ENCODE peak calls at places on chromosomes 2 and 18, in eight cellular contexts. S is K562, I is stomach, B is spleen, M is suprapubic skin, X is body of pancreas, L is heart left ventricle, K is A549. W is an unnamed sample.
A peak's percentile ranks its signal among the peaks of the same experiment; 100 is the strongest.

GRCh38 chr18:24923138-24923537 is 428.8 kb downstream of the ZNF521 start:
- DNase-seq in S (no peak), I (no peak), B (no peak), K (no peak), L (no peak), X (no peak), M (no peak), W (no peak)

GRCh38 chr18:11136241-11136640 is 13.1 kb downstream of the PIEZO2 start:
- DNase-seq in I (no peak), M (no peak), X (no peak), K (no peak), B (no peak), L (no peak), S (no peak), W (no peak)

GRCh38 chr2:240585101-240585500 is 1.4 kb upstream of the CAPN10 start:
- DNase-seq in S (no peak), K (no peak), M (no peak), B (peak; percentile 79), X (no peak), I (no peak), L (no peak), W (no peak)

GRCh38 chr2:160920791-160921303 is 239.4 kb upstream of the TANK start:
- DNase-seq in L (peak; percentile 58), B (no peak), X (peak; percentile 25), S (no peak), M (no peak), I (no peak), K (no peak), W (no peak)

GRCh38 chr2:2286592-2286991 is 44.5 kb downstream of the MYT1L start:
- DNase-seq in X (no peak), S (no peak), K (no peak), I (no peak), M (no peak), L (no peak), B (no peak), W (no peak)

GRCh38 chr2:44943693-44944101 is 2.2 kb downstream of the SIX3 start:
- DNase-seq in X (no peak), K (no peak), I (no peak), L (no peak), S (no peak), M (no peak), B (peak; percentile 46), W (no peak)

GRCh38 chr18:79136742-79137141 is 67.5 kb downstream of the ATP9B start:
- DNase-seq in M (no peak), S (no peak), K (no peak), I (no peak), L (no peak), B (no peak), X (no peak), W (no peak)

GRCh38 chr2:96157649-96158553 is 12.7 kb upstream of the DUSP2 start:
- DNase-seq in I (no peak), K (no peak), M (no peak), X (peak; percentile 13), B (peak; percentile 90), S (peak; percentile 87), L (no peak), W (no peak)

GRCh38 chr2:216298719-216299118 is 73.6 kb downstream of the MARCHF4 start:
- DNase-seq in I (no peak), M (no peak), K (peak; percentile 38), X (no peak), L (no peak), S (no peak), B (no peak), W (peak; percentile 56)

GRCh38 chr2:203928849-203929248 is 7.7 kb upstream of the ICOS start:
- DNase-seq in B (no peak), M (no peak), L (no peak), S (no peak), K (no peak), I (no peak), X (no peak), W (no peak)

GRCh38 chr2:86301010-86301409 is 36.4 kb downstream of the REEP1 start:
- DNase-seq in L (no peak), X (no peak), B (no peak), M (peak; percentile 8), I (no peak), S (no peak), K (no peak), W (no peak)

GRCh38 chr18:51195086-51195601 is 2.3 kb downstream of the MEX3C start:
- DNase-seq in S (no peak), L (no peak), X (no peak), I (no peak), M (no peak), B (no peak), K (no peak), W (no peak)

GRCh38 chr2:98114643-98115355 is 27.8 kb downstream of the VWA3B start:
- DNase-seq in M (no peak), B (no peak), K (no peak), L (no peak), S (no peak), X (no peak), I (no peak), W (no peak)

GRCh38 chr2:105376010-105376409 is 22.8 kb downstream of the FHL2 start:
- DNase-seq in L (peak; percentile 52), S (no peak), K (no peak), B (no peak), M (no peak), X (no peak), I (peak; percentile 64), W (no peak)

GRCh38 chr2:105375001-105375561 is 23.8 kb downstream of the FHL2 start:
- DNase-seq in X (peak; percentile 12), L (no peak), M (no peak), B (no peak), S (no peak), I (no peak), K (no peak), W (no peak)

GRCh38 chr2:105371810-105372209 is 27.0 kb downstream of the FHL2 start:
- DNase-seq in I (no peak), M (no peak), X (no peak), S (no peak), L (no peak), B (no peak), K (no peak), W (no peak)

GRCh38 chr2:105373344-105373781 is 25.5 kb downstream of the FHL2 start:
- DNase-seq in M (no peak), K (no peak), L (peak; percentile 87), X (peak; percentile 12), S (no peak), B (no peak), I (peak; percentile 70), W (no peak)

DNA sequence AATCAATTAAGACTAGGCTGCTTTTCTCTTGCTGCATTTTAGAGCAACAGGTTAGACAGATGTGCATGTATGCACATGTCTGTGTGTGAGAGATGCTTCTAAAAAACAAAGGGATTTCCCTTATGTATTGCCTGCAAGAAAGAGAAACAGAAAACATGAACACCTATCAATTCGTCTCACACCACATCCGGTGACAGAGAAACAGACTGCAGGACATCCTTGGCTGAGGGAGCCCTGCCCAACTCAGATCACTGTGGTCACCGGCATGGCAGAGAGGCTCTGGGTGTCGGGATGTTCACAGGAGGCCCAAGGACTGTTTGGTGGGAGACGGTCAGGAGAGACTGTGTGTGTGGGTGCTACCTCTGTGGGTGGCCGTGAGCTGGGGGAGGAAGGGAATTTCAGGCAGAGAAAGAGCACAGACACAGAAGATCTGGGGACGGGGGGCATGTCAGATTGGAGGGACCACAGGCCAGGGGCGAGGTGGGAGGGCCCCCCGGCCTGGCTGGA is 24.9 kb downstream of the FHL2 start:
- DNase-seq in I (no peak), K (no peak), L (no peak), X (no peak), M (no peak), S (no peak), B (no peak), W (no peak)
- TF ChIP-seq POLR2A in I (no peak), K (no peak), L (no peak), X (no peak), M (no peak), S (no peak), B (no peak), W (no peak)

GRCh38 chr2:88016948-88017779 is 817 bp upstream of the RNU2-63P start:
- DNase-seq in X (peak; percentile 71), B (peak; percentile 93), M (no peak), L (peak; percentile 49), I (peak; percentile 67), K (peak; percentile 68), S (peak; percentile 14), W (peak; percentile 22)

GRCh38 chr2:88019985-88020384 is 3.6 kb upstream of the RNU2-63P start:
- DNase-seq in K (no peak), S (no peak), M (no peak), X (no peak), B (no peak), I (no peak), L (no peak), W (no peak)

GRCh38 chr2:88011011-88011410 is 5.3 kb downstream of the RNU2-63P start:
- DNase-seq in S (no peak), L (no peak), X (no peak), K (no peak), I (no peak), M (no peak), B (no peak), W (no peak)

GRCh38 chr2:88018969-88019368 is 2.6 kb upstream of the RNU2-63P start:
- DNase-seq in B (no peak), L (no peak), I (no peak), M (no peak), X (no peak), S (no peak), K (no peak), W (no peak)

GRCh38 chr2:88016086-88016947 is at the start of gene RNU2-63P:
- DNase-seq in B (peak; percentile 93), S (peak; percentile 88), M (no peak), L (peak; percentile 66), X (peak; percentile 77), I (peak; percentile 80), K (peak; percentile 93), W (peak; percentile 32)
- TF ChIP-seq POLR2A in B (peak; percentile 48), S (peak; percentile 100), M (no peak), L (no peak), X (peak; percentile 19), I (no peak), K (peak; percentile 74), W (peak; percentile 76)

GRCh38 chr2:37570773-37571570 is 100.5 kb downstream of the CDC42EP3 start:
- DNase-seq in M (no peak), B (no peak), L (no peak), K (no peak), X (no peak), S (no peak), I (no peak), W (no peak)
- TF ChIP-seq POLR2A in M (no peak), B (no peak), L (no peak), K (no peak), X (no peak), S (no peak), I (no peak), W (no peak)

GRCh38 chr2:186699742-186700141 is 5.9 kb downstream of the FAM171B start:
- DNase-seq in X (no peak), K (no peak), I (no peak), L (no peak), B (no peak), M (no peak), S (no peak), W (no peak)

GRCh38 chr2:186702499-186702898 is 8.6 kb downstream of the FAM171B start:
- DNase-seq in S (no peak), X (no peak), M (no peak), K (no peak), I (no peak), L (no peak), B (no peak), W (no peak)

GRCh38 chr2:186709529-186710455 is 15.9 kb downstream of the FAM171B start:
- DNase-seq in L (no peak), S (no peak), B (no peak), K (no peak), M (no peak), X (no peak), I (no peak), W (no peak)

GRCh38 chr2:186704897-186705296 is 11.0 kb downstream of the FAM171B start:
- DNase-seq in I (no peak), L (no peak), M (no peak), X (no peak), K (no peak), B (no peak), S (no peak), W (no peak)
- TF ChIP-seq POLR2A in I (no peak), L (no peak), M (no peak), X (no peak), K (no peak), B (no peak), S (no peak), W (no peak)